ENCODE peak calls at places on chromosome 18, in seven cellular contexts. S is activated CD4-positive, CD25-positive, alpha-beta regulatory T cell treated with anti-CD3 and anti-CD28 coated beads, Interleukin-2, amount 50 U/mL, for 16 hours; X is endothelial cell; E is T-helper 9 cell; B is stomach; A is SW 1271; H is SW480. G is an unnamed sample.

GRCh38 chr18:22466608-22467390 is 49.1 kb upstream of the CTAGE1 start:
- DNase-seq in S (no peak), X (no peak), E (no peak), B (no peak), A (no peak), H (peak), G (no peak)

GRCh38 chr18:12376034-12376717 is 851 bp downstream of the AFG3L2 start:
- DNase-seq in S (no peak), X (peak), E (no peak), B (peak), A (no peak), H (peak), G (no peak)

GRCh38 chr18:69326094-69326493 is 74.6 kb upstream of the DOK6 start:
- DNase-seq in S (no peak), X (no peak), E (no peak), B (no peak), A (no peak), H (no peak), G (no peak)

GRCh38 chr18:46627136-46627535 is 29.9 kb downstream of the LOXHD1 start:
- DNase-seq in S (no peak), X (no peak), E (no peak), B (no peak), A (no peak), H (no peak), G (no peak)

GRCh38 chr18:48841381-48842258 is 109.1 kb downstream of the SMAD7 start:
- DNase-seq in S (no peak), X (peak), E (no peak), B (no peak), A (no peak), H (no peak), G (no peak)

GRCh38 chr18:46759885-46760284 is 3.0 kb upstream of the ST8SIA5 start:
- DNase-seq in S (no peak), X (no peak), E (no peak), B (no peak), A (no peak), H (no peak), G (no peak)

GRCh38 chr18:48719988-48720654 is 181.3 kb downstream of the CTIF start:
- DNase-seq in S (no peak), X (no peak), E (no peak), B (no peak), A (no peak), H (no peak), G (no peak)

GRCh38 chr18:7677001-7677400 is 109.9 kb downstream of the PTPRM start:
- DNase-seq in S (no peak), X (no peak), E (no peak), B (no peak), A (no peak), H (no peak), G (no peak)

GRCh38 chr18:53946561-53946960 is 277.9 kb downstream of the MBD2 start:
- DNase-seq in S (no peak), X (no peak), E (no peak), B (no peak), A (no peak), H (no peak), G (no peak)

GRCh38 chr18:46104128-46104911 is at the start of gene HAUS1:
- DNase-seq in S (peak), X (peak), E (peak), B (peak), A (peak), H (peak), G (peak)

GRCh38 chr18:26225022-26225693 is 1.1 kb upstream of the TAF4B start:
- DNase-seq in S (no peak), X (no peak), E (no peak), B (no peak), A (no peak), H (peak), G (no peak)

GRCh38 chr18:21672868-21673267 is 31.7 kb downstream of the ABHD3 start:
- DNase-seq in S (no peak), X (no peak), E (no peak), B (peak), A (no peak), H (peak), G (no peak)

GRCh38 chr18:21914739-21915319 is 174.2 kb downstream of the MIB1 start:
- DNase-seq in S (no peak), X (peak), E (no peak), B (no peak), A (peak), H (peak), G (no peak)